ENCODE peak calls at places on chromosomes 5 and 9, in seven cellular contexts. U is iPS DF 6.9, E is cardiac muscle cell, L is SJSA1, C is upper lobe of right lung, F is mesendoderm, X is breast epithelium. W is an unnamed sample.

GRCh38 chr9:137303031-137303892 is 1.2 kb upstream of the NRARP start:
- DNase-seq in E (no peak), U (no peak), X (no peak), F (no peak), C (peak; percentile 66), L (no peak), W (no peak)

GRCh38 chr9:81669011-81669739 is 20.2 kb downstream of the TLE1 start:
- DNase-seq in F (no peak), L (no peak), U (no peak), C (no peak), E (no peak), X (no peak), W (no peak)

GRCh38 chr9:137277329-137278041 is at the start of gene TOR4A:
- DNase-seq in C (peak; percentile 96), X (no peak), U (no peak), E (peak; percentile 91), L (peak; percentile 58), F (peak; percentile 94), W (no peak)

GRCh38 chr9:36818242-36818938 is 215.7 kb downstream of the PAX5 start:
- DNase-seq in F (no peak), C (no peak), X (no peak), E (peak; percentile 6), L (no peak), U (no peak), W (no peak)

GRCh38 chr5:179239256-179240135 is 105.8 kb downstream of the ADAMTS2 start:
- DNase-seq in L (no peak), X (peak; percentile 34), U (no peak), C (peak; percentile 51), F (no peak), E (no peak), W (no peak)

GRCh38 chr9:19133549-19134345 is 6.5 kb upstream of the PLIN2 start:
- DNase-seq in F (no peak), L (no peak), U (no peak), E (no peak), X (no peak), C (no peak), W (no peak)

GRCh38 chr9:21919377-21920362 is 74.5 kb downstream of the CDKN2A start:
- DNase-seq in E (peak; percentile 81), F (no peak), X (no peak), L (peak; percentile 46), U (no peak), C (no peak), W (peak; percentile 76)

GRCh38 chr5:66992547-66992946 is 204.1 kb downstream of the CD180 start:
- DNase-seq in F (no peak), L (no peak), E (no peak), U (no peak), C (no peak), X (no peak), W (no peak)

GRCh38 chr5:54725391-54726280 is 208.1 kb downstream of the SNX18 start:
- DNase-seq in C (no peak), E (no peak), U (no peak), F (no peak), X (no peak), L (peak; percentile 71), W (no peak)

GRCh38 chr5:38871790-38872551 is 26.2 kb downstream of the OSMR start:
- DNase-seq in F (peak; percentile 61), C (no peak), U (no peak), L (peak; percentile 93), X (no peak), E (peak; percentile 97), W (no peak)

GRCh38 chr5:142245776-142246175 is 79.0 kb downstream of the SPRY4 start:
- DNase-seq in C (no peak), X (no peak), F (peak; percentile 95), U (no peak), L (no peak), E (peak; percentile 32), W (no peak)

GRCh38 chr9:97565262-97565661 is 63.8 kb downstream of the TMOD1 start:
- DNase-seq in X (no peak), E (no peak), U (no peak), L (no peak), C (peak; percentile 22), F (no peak), W (no peak)

DNA sequence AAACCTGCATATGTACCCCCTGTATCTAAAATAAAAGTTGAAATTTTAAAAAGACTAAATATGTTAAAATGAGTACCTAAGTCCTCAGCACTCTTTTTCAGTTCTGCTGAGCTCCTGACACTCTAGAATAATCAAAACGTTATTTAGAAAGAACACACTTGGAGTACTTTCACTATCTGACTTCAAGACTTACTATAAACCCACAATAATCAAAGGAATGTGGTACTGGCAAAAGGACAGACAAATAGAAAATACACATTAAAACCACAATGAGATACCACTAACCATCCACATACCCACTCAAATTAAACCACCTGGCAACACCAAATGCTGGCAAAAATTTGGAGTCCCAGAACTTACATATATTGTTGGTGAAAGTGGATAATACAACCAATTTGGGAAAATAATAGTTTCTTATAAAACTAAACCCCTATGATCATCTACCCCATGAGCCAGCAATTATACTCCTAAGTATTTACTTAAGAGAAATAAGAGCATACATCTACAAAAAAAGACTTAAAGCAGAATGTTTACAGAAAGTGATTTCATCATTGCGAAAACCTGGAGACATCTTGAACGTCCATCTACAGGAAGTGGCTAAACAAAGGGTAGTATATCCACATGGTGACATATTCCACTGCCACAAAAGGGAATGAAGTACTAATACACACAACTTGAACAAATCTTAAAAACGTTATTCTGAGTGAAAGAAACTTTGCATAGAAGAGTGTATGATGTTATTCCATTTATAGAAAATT is 12.8 kb upstream of the PRSS3 start:
- DNase-seq in L (peak; percentile 51), U (no peak), X (no peak), E (peak; percentile 81), F (no peak), C (no peak), W (no peak)
- H3K27ac ChIP-seq in L (no peak overlapping the region), U (no peak overlapping the region), X (no peak overlapping the region), E (no peak overlapping the region), F (no peak overlapping the region), C (no peak overlapping the region), W (no peak overlapping the region)

DNA sequence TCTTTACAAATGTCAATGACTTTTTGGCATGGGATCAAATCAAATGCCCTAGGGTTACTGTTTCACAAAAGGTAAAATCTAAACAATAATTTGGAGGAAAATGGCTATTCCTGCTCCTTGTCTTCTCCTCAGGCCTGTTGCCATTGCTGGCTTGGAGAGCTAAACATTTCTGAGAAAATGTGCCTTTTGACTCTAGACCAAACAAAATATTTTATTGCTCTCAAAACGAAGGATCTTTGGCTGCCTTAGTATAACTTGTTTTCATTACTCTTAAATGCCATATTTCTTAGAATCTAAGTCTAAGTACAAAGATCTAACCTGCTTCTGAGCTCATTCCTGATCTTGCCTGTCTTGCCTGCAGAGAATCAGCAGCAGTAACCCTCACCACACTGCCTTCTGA is 116.6 kb downstream of the MUSK start:
- DNase-seq in L (no peak), U (no peak), C (no peak), E (no peak), X (no peak), F (no peak), W (no peak)
- H3K36me3 ChIP-seq in L (no peaks in the 10 kb centered on the region), U (no peaks in the 10 kb centered on the region), C (no peaks in the 10 kb centered on the region), E (no peaks in the 10 kb centered on the region), X (no peaks in the 10 kb centered on the region), F (no peaks in the 10 kb centered on the region), W (no peaks in the 10 kb centered on the region)

GRCh38 chr5:56616454-56617160 is 198.7 kb upstream of the MAP3K1 start:
- DNase-seq in F (no peak), C (no peak), U (no peak), E (no peak), L (no peak), X (no peak), W (no peak)

GRCh38 chr5:56612353-56612752 is 203.0 kb upstream of the MAP3K1 start:
- DNase-seq in F (no peak), L (no peak), C (no peak), U (no peak), E (no peak), X (no peak), W (no peak)

GRCh38 chr5:56615750-56616149 is 199.6 kb upstream of the MAP3K1 start:
- DNase-seq in L (no peak), F (no peak), X (no peak), E (no peak), U (no peak), C (no peak), W (no peak)

GRCh38 chr5:56610093-56610698 is 205.2 kb upstream of the MAP3K1 start:
- DNase-seq in U (no peak), E (no peak), X (no peak), L (no peak), C (no peak), F (peak; percentile 53), W (no peak)

DNA sequence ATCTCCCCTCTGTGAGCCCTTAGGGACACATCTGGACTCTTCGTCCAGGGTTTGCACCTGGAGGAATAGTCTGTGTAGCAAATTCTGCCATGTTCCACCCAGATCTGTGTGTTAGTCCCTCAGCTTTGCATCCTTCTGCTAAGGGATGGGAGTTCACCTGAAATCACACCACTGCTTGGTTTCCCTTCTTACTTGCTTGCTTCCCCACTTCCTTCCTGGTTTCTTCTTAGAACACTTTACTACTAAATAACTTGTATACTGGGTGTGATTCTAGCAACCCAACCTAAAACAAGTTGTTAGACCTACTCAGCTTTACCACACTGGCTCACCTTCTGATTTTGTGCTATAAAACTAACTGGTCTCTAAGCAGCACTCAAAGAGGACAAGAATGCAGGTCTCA is 202.6 kb upstream of the MAP3K1 start:
- DNase-seq in E (no peak), X (no peak), F (no peak), U (no peak), C (no peak), L (no peak), W (peak; percentile 57)
- H3K4me1 ChIP-seq in E (peaks cover 14% of the 10 kb centered on the region), X (no peaks in the 10 kb centered on the region), F (peaks cover 4% of the 10 kb centered on the region), U (peaks cover 7% of the 10 kb centered on the region), C (peaks cover 15% of the 10 kb centered on the region), L (peaks cover 18% of the 10 kb centered on the region), W (peaks cover 89% of the 10 kb centered on the region)

DNA sequence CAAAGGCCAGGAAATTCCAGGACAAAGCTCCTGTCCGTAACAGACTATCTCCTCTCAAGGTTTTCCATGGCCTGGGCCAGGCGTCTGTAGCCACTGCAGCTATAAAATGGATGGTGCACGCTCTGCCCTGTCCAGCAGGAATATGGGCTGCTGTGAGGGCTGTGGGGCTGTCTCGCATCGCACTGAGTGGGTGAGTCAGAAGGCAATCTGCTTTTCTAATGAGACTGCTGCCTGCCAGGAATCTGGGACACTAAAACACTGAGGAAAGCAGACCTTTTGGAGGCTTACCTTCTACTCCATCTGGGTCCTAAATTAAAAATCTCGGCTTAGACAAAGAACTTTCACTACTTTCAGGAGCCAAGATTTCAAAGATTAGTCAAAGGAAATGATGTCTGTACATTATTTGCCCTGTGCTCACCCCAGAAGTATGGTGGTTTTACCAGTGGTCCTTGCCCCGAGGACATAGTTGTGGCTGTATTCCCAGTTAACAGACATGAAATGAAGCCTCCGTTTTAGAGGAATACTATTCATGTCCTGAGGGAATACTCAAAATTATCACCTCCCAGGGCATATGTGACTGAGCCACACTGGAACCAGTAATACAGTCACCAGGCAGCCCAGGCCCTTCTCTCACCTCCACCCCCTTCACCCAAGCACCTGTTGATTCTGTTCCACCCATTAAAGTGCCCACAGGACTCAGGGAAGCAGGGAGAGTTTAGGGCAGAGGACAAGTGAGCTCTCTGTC is 56.4 kb downstream of the PFDN1 start:
- DNase-seq in U (no peak), C (no peak), X (no peak), F (no peak), E (peak; percentile 74), L (peak; percentile 75), W (no peak)
- H3K27ac ChIP-seq in U (no peak overlapping the region), C (peak overlapping the region; percentile 17), X (peak overlapping the region; percentile 3), F (peak overlapping the region; percentile 18), E (no peak overlapping the region), L (peak overlapping the region; percentile 44), W (no peak overlapping the region)

GRCh38 chr9:132301521-132301920 is 53.3 kb downstream of the SETX start:
- DNase-seq in U (no peak), E (no peak), L (no peak), X (no peak), F (no peak), C (no peak), W (no peak)
- H3K36me3 ChIP-seq in U (peaks cover 5% of the 10 kb centered on the region), E (peaks cover 39% of the 10 kb centered on the region), L (peaks cover 75% of the 10 kb centered on the region), X (peaks cover 13% of the 10 kb centered on the region), F (peaks cover 8% of the 10 kb centered on the region), C (peaks cover 98% of the 10 kb centered on the region), W (peaks cover 45% of the 10 kb centered on the region)